ENCODE peak calls at places on chromosome 2, in seven cellular contexts. G is choroid plexus epithelial cell, Y is right lobe of liver, N is pancreas, O is neural progenitor cell, Q is GM06990, P is K562. I is an unnamed sample.

GRCh38 chr2:72745679-72746368 is 80.0 kb downstream of the EXOC6B start:
- DNase-seq in O (peak), G (peak), N (no peak), Q (no peak), P (peak), Y (no peak), I (peak)

GRCh38 chr2:162058973-162059668 is 14.9 kb downstream of the DPP4 start:
- DNase-seq in G (peak), N (no peak), Y (no peak), Q (peak), O (no peak), P (no peak), I (no peak)

GRCh38 chr2:2764739-2765138 is 433.7 kb upstream of the MYT1L start:
- DNase-seq in N (no peak), O (no peak), P (no peak), G (no peak), Q (no peak), Y (no peak), I (no peak)

GRCh38 chr2:58890865-58891525 is 649.9 kb upstream of the FANCL start:
- DNase-seq in Y (no peak), P (peak), N (no peak), O (no peak), Q (no peak), G (no peak), I (no peak)

GRCh38 chr2:240725266-240726060 is 33.8 kb downstream of the AQP12A start:
- DNase-seq in Q (no peak), O (no peak), P (no peak), Y (no peak), N (no peak), G (no peak), I (no peak)

GRCh38 chr2:217951091-217951490 is 51.7 kb downstream of the TNS1 start:
- DNase-seq in Q (no peak), G (no peak), P (no peak), N (no peak), O (no peak), Y (no peak), I (no peak)

GRCh38 chr2:157971702-157972101 is 95.6 kb upstream of the ACVR1 start:
- DNase-seq in N (no peak), Y (no peak), O (no peak), G (peak), P (peak), Q (no peak), I (peak)

GRCh38 chr2:44295636-44296359 is 20.5 kb downstream of the SLC3A1 start:
- DNase-seq in O (peak), N (no peak), G (no peak), Q (no peak), Y (no peak), P (no peak), I (no peak)

GRCh38 chr2:75595541-75596395 is 35.0 kb upstream of the EVA1A start:
- DNase-seq in O (no peak), N (no peak), Y (no peak), G (peak), Q (no peak), P (no peak), I (peak)

GRCh38 chr2:236731767-236732580 is 162.3 kb downstream of the ACKR3 start:
- DNase-seq in G (peak), Q (no peak), Y (peak), N (peak), P (no peak), O (no peak), I (peak)

GRCh38 chr2:224884188-224884587 is 158.1 kb downstream of the DOCK10 start:
- DNase-seq in Y (peak), O (no peak), Q (no peak), N (no peak), G (peak), P (no peak), I (peak)

GRCh38 chr2:68726608-68727367 is 7.8 kb upstream of the ARHGAP25 start:
- DNase-seq in Q (peak), N (no peak), G (no peak), Y (no peak), O (no peak), P (no peak), I (peak)

GRCh38 chr2:28895189-28895893 is 874 bp downstream of the WDR43 start:
- DNase-seq in Q (peak), O (peak), G (peak), Y (peak), P (peak), N (peak), I (peak)

GRCh38 chr2:16162491-16163040 is 222.2 kb downstream of the MYCN start:
- DNase-seq in P (no peak), Q (no peak), Y (no peak), N (no peak), G (no peak), O (no peak), I (no peak)

GRCh38 chr2:227759411-227760113 is 13.9 kb downstream of the SCYGR8 start:
- DNase-seq in G (no peak), Y (no peak), N (no peak), O (peak), P (no peak), Q (no peak), I (no peak)

GRCh38 chr2:135952891-135953290 is 32.5 kb downstream of the DARS1 start:
- DNase-seq in G (peak), Q (no peak), P (no peak), N (no peak), Y (no peak), O (no peak), I (no peak)

GRCh38 chr2:24453379-24454073 is 37.5 kb upstream of the NCOA1 start:
- DNase-seq in Q (no peak), G (no peak), P (no peak), O (no peak), Y (no peak), N (no peak), I (no peak)

GRCh38 chr2:239216614-239217273 is 184.1 kb downstream of the HDAC4 start:
- DNase-seq in N (no peak), O (no peak), Y (peak), P (no peak), G (no peak), Q (peak), I (no peak)

GRCh38 chr2:158025263-158025996 is 76.2 kb upstream of the UPP2 start:
- DNase-seq in Y (no peak), N (no peak), O (no peak), G (peak), Q (no peak), P (no peak), I (peak)

GRCh38 chr2:174798801-174799200 is 34.5 kb upstream of the CHRNA1 start:
- DNase-seq in Q (no peak), G (no peak), O (no peak), N (no peak), Y (no peak), P (no peak), I (no peak)

GRCh38 chr2:149826471-149827125 is 239.0 kb upstream of the MMADHC start:
- DNase-seq in O (no peak), N (no peak), Y (no peak), Q (no peak), G (peak), P (no peak), I (peak)

GRCh38 chr2:100940240-100940639 is 61.8 kb upstream of the RPL31 start:
- DNase-seq in G (no peak), N (no peak), O (no peak), P (no peak), Q (no peak), Y (no peak), I (no peak)

GRCh38 chr2:119233326-119234020 is 9.8 kb downstream of the STEAP3 start:
- DNase-seq in O (no peak), G (peak), Q (no peak), P (no peak), N (no peak), Y (peak), I (peak)

GRCh38 chr2:85905187-85905666 is 16.4 kb upstream of the ST3GAL5 start:
- DNase-seq in Y (no peak), G (peak), N (no peak), Q (no peak), O (peak), P (no peak), I (peak)

GRCh38 chr2:207255565-207255964 is 89.8 kb upstream of the KLF7 start:
- DNase-seq in N (no peak), Y (no peak), O (no peak), P (peak), Q (no peak), G (no peak), I (no peak)

GRCh38 chr2:169462896-169463695 is 16.2 kb upstream of the BBS5 start:
- DNase-seq in N (no peak), Q (no peak), P (no peak), Y (no peak), O (no peak), G (peak), I (peak)

GRCh38 chr2:215754546-215754945 is 258.8 kb downstream of the MREG start:
- DNase-seq in Q (no peak), O (no peak), G (no peak), N (no peak), Y (no peak), P (no peak), I (no peak)

GRCh38 chr2:235050992-235051351 is 99.2 kb downstream of the SH3BP4 start:
- DNase-seq in O (peak), Q (no peak), P (peak), N (peak), G (peak), Y (peak), I (peak)

GRCh38 chr2:134075204-134075603 is 178.7 kb upstream of the MGAT5 start:
- DNase-seq in P (no peak), O (no peak), Q (no peak), Y (no peak), G (no peak), N (no peak), I (no peak)

GRCh38 chr2:42105330-42106256 is 57.8 kb downstream of the PKDCC start:
- DNase-seq in G (peak), Q (peak), Y (peak), O (no peak), P (no peak), N (no peak), I (no peak)
- TF ChIP-seq CTCF in G (no peak), Q (no peak), Y (no peak), O (no peak), P (no peak), N (no peak), I (no peak)

DNA sequence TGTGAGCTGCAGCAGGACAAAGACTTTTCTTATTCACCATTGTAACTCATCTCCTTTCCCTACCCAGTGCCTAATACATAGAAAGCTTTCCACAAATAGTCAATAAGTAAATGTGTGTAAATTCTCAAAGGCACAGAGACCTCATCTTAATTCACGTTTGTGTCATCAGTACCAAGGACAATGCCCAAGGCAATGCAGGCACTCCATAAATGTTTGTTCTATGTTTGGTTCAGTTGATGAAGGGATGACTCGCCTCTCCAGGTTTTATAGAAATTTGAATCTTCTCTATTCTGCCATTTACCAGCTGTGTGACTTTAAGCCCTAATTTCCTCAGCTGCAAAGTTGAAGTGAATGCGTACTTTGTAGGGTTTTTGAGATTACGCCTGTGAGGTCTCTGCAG is 2.1 kb upstream of the MOGAT1 start:
- DNase-seq in G (no peak), N (no peak), Q (no peak), Y (no peak), P (no peak), O (no peak), I (no peak)
- H3K4me3 ChIP-seq in G (no peak), N (no peak), Q (no peak), Y (no peak), P (no peak), O (no peak), I (no peak)

GRCh38 chr2:17894551-17894950 is 16.1 kb downstream of the KCNS3 start:
- DNase-seq in Q (no peak), N (peak), O (no peak), G (no peak), P (no peak), Y (no peak), I (no peak)
- TF ChIP-seq CTCF in Q (no peak), N (no peak), O (no peak), G (no peak), P (no peak), Y (no peak), I (no peak)

GRCh38 chr2:33488178-33488690 is 11.8 kb downstream of the RASGRP3 start:
- DNase-seq in P (no peak), N (no peak), Y (no peak), G (no peak), Q (no peak), O (no peak), I (no peak)
- H3K4me3 ChIP-seq in P (no peak), N (no peak), Y (no peak), G (no peak), Q (peak), O (no peak), I (no peak)

GRCh38 chr2:61967262-61967661 is 61.8 kb downstream of the COMMD1 start:
- DNase-seq in G (peak), P (no peak), N (no peak), O (no peak), Q (no peak), Y (no peak), I (peak)

GRCh38 chr2:61966087-61966727 is 60.7 kb downstream of the COMMD1 start:
- DNase-seq in G (no peak), P (no peak), N (no peak), Q (no peak), Y (no peak), O (no peak), I (no peak)

GRCh38 chr2:61969376-61969775 is 63.9 kb downstream of the COMMD1 start:
- DNase-seq in Y (no peak), G (no peak), O (no peak), Q (no peak), N (no peak), P (no peak), I (no peak)

GRCh38 chr2:61970807-61971556 is 65.5 kb downstream of the COMMD1 start:
- DNase-seq in O (peak), N (no peak), Q (no peak), P (peak), Y (no peak), G (no peak), I (no peak)
- TF ChIP-seq CTCF in O (peak), N (no peak), Q (no peak), P (peak), Y (no peak), G (peak), I (no peak)

GRCh38 chr2:66435963-66436362 is 1.0 kb downstream of the MEIS1 start:
- DNase-seq in N (no peak), Q (no peak), O (no peak), Y (no peak), P (no peak), G (no peak), I (no peak)
- H3K4me3 ChIP-seq in N (peak), Q (no peak), O (peak), Y (peak), P (peak), G (peak), I (peak)

DNA sequence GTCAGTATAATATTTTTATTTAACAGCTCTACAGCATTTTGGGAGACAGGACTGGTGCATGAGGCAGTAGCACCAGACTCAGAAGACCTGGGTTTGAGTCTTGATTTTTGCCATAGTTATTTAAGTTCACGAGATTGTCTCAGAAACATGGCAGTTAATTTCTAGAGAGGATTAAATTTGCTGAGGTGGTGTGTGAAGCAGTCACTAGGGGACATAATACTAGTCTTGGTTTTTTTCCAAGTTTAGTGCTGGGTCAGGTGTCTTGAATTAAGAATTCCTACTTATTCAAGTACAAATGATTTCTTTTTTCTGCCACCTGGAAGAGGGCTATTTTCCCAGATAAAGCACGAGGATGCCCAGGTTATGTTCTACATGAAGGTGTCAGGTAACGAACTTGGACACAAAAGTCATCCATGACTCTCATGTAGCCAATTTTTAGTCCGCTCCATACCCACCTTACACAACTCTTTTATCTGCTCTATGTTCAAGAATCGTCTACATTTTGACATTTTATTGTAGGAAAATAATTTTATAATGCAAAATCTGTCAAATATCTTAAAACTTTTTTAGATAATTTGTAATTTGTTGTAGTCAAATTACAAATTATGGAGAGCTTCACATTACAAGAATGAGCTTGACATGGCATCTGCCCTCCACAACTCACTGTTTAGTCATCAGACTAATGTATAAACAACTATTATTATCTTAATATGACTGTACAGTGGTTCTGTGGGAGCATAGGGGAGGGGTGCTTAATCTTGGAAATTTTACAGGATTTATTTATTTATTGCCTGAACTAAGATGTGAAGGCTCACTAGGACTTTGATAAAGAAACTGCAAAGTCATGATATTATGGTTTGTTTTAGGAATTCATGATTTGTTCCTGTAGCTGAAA is 1.6 kb downstream of the MARCHF7 start:
- DNase-seq in Q (no peak), G (peak), N (no peak), O (no peak), Y (no peak), P (peak), I (peak)
- TF ChIP-seq CTCF in Q (no peak), G (peak), N (no peak), O (no peak), Y (no peak), P (no peak), I (peak)